ENCODE peak calls at places on chromosome X, in five cellular contexts. One of them, this sample, is unnamed.
A peak's percentile ranks its signal among the peaks of the same experiment; 100 is the strongest.

GRCh38 chrX:55709735-55710134 is 7.8 kb upstream of the RRAGB start:
- DNase-seq in neural crest cell: no peak
- DNase-seq in HL-60: no peak
- DNase-seq in T-helper 1 cell: no peak
- DNase-seq in GM04504: no peak
- DNase-seq in this sample: no peak

GRCh38 chrX:18983711-18984380 is at the start of gene PHKA2:
- DNase-seq in neural crest cell: peak; percentile 23
- DNase-seq in HL-60: no peak
- DNase-seq in T-helper 1 cell: no peak
- DNase-seq in GM04504: peak; percentile 17
- DNase-seq in this sample: peak; percentile 8

GRCh38 chrX:7706032-7706431 is 136.9 kb upstream of the VCX start:
- DNase-seq in neural crest cell: no peak
- DNase-seq in HL-60: no peak
- DNase-seq in T-helper 1 cell: no peak
- DNase-seq in GM04504: no peak
- DNase-seq in this sample: no peak

GRCh38 chrX:113514906-113515305 is 674.3 kb upstream of the AMOT start:
- DNase-seq in neural crest cell: no peak
- DNase-seq in HL-60: no peak
- DNase-seq in T-helper 1 cell: no peak
- DNase-seq in GM04504: no peak
- DNase-seq in this sample: no peak

GRCh38 chrX:122868626-122869025 is 315.5 kb upstream of the GRIA3 start:
- DNase-seq in neural crest cell: no peak
- DNase-seq in HL-60: no peak
- DNase-seq in T-helper 1 cell: no peak
- DNase-seq in GM04504: peak; percentile 4
- DNase-seq in this sample: no peak

GRCh38 chrX:71181558-71181909 is 36.9 kb downstream of the NLGN3 start:
- DNase-seq in neural crest cell: no peak
- DNase-seq in HL-60: no peak
- DNase-seq in T-helper 1 cell: peak; percentile 33
- DNase-seq in GM04504: no peak
- DNase-seq in this sample: peak; percentile 71

GRCh38 chrX:124736553-124737240 is 390.3 kb downstream of the SH2D1A start:
- DNase-seq in neural crest cell: no peak
- DNase-seq in HL-60: no peak
- DNase-seq in T-helper 1 cell: peak; percentile 22
- DNase-seq in GM04504: no peak
- DNase-seq in this sample: peak; percentile 63

GRCh38 chrX:49269768-49270248 is at the start of gene PPP1R3F:
- DNase-seq in neural crest cell: peak; percentile 14
- DNase-seq in HL-60: no peak
- DNase-seq in T-helper 1 cell: no peak
- DNase-seq in GM04504: no peak
- DNase-seq in this sample: no peak

GRCh38 chrX:68113837-68114572 is 319.3 kb downstream of the OPHN1 start:
- DNase-seq in neural crest cell: no peak
- DNase-seq in HL-60: no peak
- DNase-seq in T-helper 1 cell: no peak
- DNase-seq in GM04504: no peak
- DNase-seq in this sample: no peak

This sample was measured in HAP-1.